ENCODE peak calls at places on chromosomes 5 and 9, in six cellular contexts. N is RWPE1; P is CD8-positive, alpha-beta T cell; O is GM12865; J is astrocyte; U is lower leg skin. T is an unnamed sample.
A peak's percentile ranks its signal among the peaks of the same experiment; 100 is the strongest.

GRCh38 chr5:72066658-72067057 is 40.6 kb upstream of the MAP1B start:
- DNase-seq in N (peak; percentile 80), P (no peak), O (no peak), J (peak; percentile 96), U (no peak), T (no peak)

GRCh38 chr5:180495292-180495691 is 1.1 kb downstream of the CNOT6 start:
- DNase-seq in N (peak; percentile 26), P (no peak), O (no peak), J (no peak), U (peak; percentile 31), T (no peak)

GRCh38 chr9:126114850-126115460 is 211.7 kb upstream of the MVB12B start:
- DNase-seq in N (no peak), P (no peak), O (no peak), J (no peak), U (peak; percentile 29), T (no peak)

GRCh38 chr9:83424831-83425230 is 113.4 kb downstream of the FRMD3 start:
- DNase-seq in N (no peak), P (no peak), O (no peak), J (no peak), U (no peak), T (peak; percentile 50)

GRCh38 chr5:144385597-144385996 is 214.9 kb downstream of the KCTD16 start:
- DNase-seq in N (no peak), P (no peak), O (no peak), J (no peak), U (no peak), T (no peak)

GRCh38 chr5:5077236-5077635 is 62.9 kb upstream of the ADAMTS16 start:
- DNase-seq in N (no peak), P (no peak), O (no peak), J (no peak), U (no peak), T (no peak)

GRCh38 chr5:179275941-179276837 is 69.1 kb downstream of the ADAMTS2 start:
- DNase-seq in N (no peak), P (no peak), O (no peak), J (peak; percentile 95), U (peak; percentile 96), T (no peak)

GRCh38 chr5:133348406-133348805 is 263.9 kb downstream of the FSTL4 start:
- DNase-seq in N (no peak), P (no peak), O (no peak), J (no peak), U (no peak), T (no peak)

GRCh38 chr9:90092512-90092911 is 487.7 kb downstream of the GADD45G start:
- DNase-seq in N (no peak), P (no peak), O (no peak), J (no peak), U (no peak), T (no peak)

GRCh38 chr5:20601678-20602100 is 613.7 kb upstream of the CDH18 start:
- DNase-seq in N (no peak), P (no peak), O (no peak), J (peak; percentile 64), U (no peak), T (no peak)

GRCh38 chr5:42715791-42716190 is 40.8 kb upstream of the CCDC152 start:
- DNase-seq in N (no peak), P (no peak), O (peak; percentile 7), J (peak; percentile 16), U (no peak), T (no peak)

GRCh38 chr9:21527579-21527978 is 45.5 kb upstream of the IFNE start:
- DNase-seq in N (no peak), P (no peak), O (peak; percentile 12), J (no peak), U (no peak), T (no peak)

GRCh38 chr9:89278997-89279739 is 31.8 kb upstream of the CKS2 start:
- DNase-seq in N (peak; percentile 60), P (no peak), O (peak; percentile 56), J (peak; percentile 38), U (no peak), T (no peak)

GRCh38 chr9:109467936-109468335 is 30.2 kb downstream of the PTPN3 start:
- DNase-seq in N (no peak), P (no peak), O (peak; percentile 35), J (no peak), U (no peak), T (no peak)

GRCh38 chr5:115494570-115495289 is 49.8 kb downstream of the FEM1C start:
- DNase-seq in N (no peak), P (no peak), O (peak; percentile 51), J (peak; percentile 63), U (no peak), T (no peak)

GRCh38 chr9:5574998-5575397 is 53.9 kb upstream of the RIC1 start:
- DNase-seq in N (no peak), P (no peak), O (peak; percentile 36), J (no peak), U (no peak), T (no peak)

GRCh38 chr5:513216-514100 is 10.8 kb downstream of the SLC9A3 start:
- DNase-seq in N (no peak), P (no peak), O (no peak), J (no peak), U (no peak), T (no peak)

GRCh38 chr9:72931437-72931836 is 21.4 kb downstream of the ALDH1A1 start:
- DNase-seq in N (no peak), P (no peak), O (no peak), J (peak; percentile 18), U (no peak), T (no peak)

GRCh38 chr5:95723632-95724369 is 7.3 kb upstream of the RHOBTB3 start:
- DNase-seq in N (no peak), P (no peak), O (no peak), J (peak; percentile 71), U (no peak), T (no peak)

GRCh38 chr9:115235221-115235620 is 117.3 kb upstream of the TNC start:
- DNase-seq in N (no peak), P (no peak), O (no peak), J (no peak), U (no peak), T (no peak)
- TF ChIP-seq CTCF in N (no peak), P (no peak), O (no peak), J (no peak), U (no peak), T (no peak)

DNA sequence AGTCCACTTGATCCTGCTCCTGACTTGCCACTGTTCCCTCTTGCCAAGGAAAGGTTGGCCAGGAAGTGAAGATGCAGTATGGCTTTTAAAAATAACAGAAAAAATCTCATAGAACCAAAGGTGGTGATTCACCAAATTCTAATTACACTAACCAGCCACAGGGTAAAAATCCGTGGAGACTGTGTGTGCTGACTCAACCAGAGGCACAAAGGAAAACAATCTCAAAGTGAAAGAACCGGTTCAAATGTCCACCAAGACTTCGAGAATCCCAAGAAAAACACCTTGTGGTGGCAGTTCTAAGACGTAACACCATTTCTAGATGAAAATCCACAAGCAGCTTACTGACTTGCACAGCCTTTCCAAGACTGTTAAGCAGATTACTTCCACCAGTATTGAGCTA is 279.1 kb downstream of the TLE1 start:
- DNase-seq in N (peak; percentile 69), P (no peak), O (no peak), J (peak; percentile 94), U (no peak), T (no peak)
- TF ChIP-seq CTCF in N (no peak), P (no peak), O (no peak), J (no peak), U (no peak), T (no peak)

DNA sequence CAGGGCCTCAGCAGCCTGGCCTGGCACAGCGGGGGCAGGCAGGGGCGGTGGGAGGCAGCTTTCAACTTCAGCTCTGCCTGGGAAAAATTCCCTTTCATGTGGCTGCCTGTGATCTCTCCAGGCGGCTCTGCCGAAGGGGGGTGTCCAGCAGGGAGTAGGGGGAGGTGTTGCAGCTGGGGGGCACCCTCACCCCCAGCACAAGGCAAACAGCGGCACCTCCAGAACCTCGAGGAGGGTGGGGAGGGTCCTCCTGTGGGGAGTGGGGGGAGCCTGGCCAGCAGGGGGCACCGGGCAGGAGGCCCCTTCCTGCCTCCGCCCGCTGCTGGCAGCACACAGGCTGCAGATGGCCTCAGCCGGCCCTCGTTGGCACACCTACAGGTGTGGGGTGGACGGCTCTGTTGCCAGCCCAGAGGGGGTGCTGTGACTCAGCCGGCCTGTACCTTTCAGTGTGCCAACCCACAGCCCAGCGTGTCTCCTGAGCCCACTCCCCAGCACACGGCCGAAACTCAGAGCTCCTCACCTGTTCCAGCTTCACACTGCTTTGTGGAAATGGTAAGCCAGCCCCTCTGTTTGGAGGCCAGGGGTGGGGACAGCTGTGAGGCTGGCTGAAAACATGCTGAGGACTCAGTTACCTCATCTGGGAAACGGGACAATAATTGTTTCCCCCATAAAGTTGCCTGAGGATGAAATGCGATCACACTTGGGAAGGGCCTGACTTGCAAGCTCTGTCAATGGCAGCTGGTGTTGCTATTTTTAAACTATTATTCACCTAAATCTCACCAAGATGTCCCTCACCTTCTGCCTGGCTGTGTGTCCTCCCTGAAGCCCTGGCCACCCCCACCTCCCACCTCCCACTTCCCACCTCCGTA is 37.0 kb downstream of the CXXC5 start:
- DNase-seq in N (no peak), P (no peak), O (no peak), J (no peak), U (no peak), T (no peak)
- TF ChIP-seq CTCF in N (no peak), P (no peak), O (no peak), J (no peak), U (no peak), T (peak; percentile 5)

DNA sequence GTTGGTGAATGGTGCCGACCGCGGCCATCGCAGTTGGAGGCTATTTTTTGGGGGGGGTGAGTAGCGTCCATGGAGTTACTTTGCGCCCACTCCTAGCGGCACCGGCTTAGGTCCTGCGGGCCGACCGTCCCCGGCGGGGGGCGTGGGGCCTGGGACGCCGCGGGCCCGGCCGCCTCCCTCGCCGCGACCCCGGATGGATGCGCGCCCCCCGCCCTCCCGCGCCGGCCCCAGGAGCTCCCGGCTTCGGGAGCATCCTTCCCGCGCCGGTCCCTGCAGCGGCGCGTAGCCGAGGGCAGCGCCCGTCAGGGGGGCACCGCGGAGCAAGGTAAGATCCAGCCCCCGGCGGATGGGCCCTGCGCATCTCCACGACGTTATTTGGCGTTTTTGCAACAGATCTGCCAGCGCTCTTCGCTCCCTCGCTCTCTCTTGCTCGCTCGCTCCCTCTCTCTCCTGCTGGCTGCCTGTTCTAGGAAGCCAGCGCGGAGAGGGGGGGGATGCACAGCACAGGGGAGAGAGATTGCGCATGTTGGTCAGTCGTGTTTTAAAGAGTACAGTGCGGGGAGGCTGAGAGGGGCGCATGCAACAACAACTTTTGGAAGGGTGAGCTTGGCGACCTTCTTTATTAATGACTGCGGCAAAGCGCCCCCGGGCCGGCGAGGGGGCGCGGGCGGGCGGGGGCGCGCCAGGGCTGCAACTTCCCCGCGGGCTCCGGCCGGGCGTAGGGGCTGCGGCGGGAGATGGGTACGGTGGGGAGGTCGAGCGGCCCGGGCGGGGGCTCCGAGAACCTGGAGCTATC is 415 bp downstream of the JADE2 start:
- DNase-seq in N (peak; percentile 86), P (peak; percentile 79), O (peak; percentile 75), J (peak; percentile 79), U (peak; percentile 94), T (no peak)
- TF ChIP-seq CTCF in N (no peak), P (no peak), O (no peak), J (no peak), U (no peak), T (no peak)

GRCh38 chr9:311837-312236 is 97.2 kb downstream of the DOCK8 start:
- DNase-seq in N (no peak), P (no peak), O (no peak), J (no peak), U (no peak), T (no peak)

GRCh38 chr9:318646-319045 is 104.0 kb downstream of the DOCK8 start:
- DNase-seq in N (no peak), P (no peak), O (no peak), J (no peak), U (no peak), T (no peak)

GRCh38 chr9:312596-313320 is 98.1 kb downstream of the DOCK8 start:
- DNase-seq in N (no peak), P (no peak), O (no peak), J (no peak), U (no peak), T (no peak)

GRCh38 chr9:316382-316965 is 101.8 kb downstream of the DOCK8 start:
- DNase-seq in N (no peak), P (no peak), O (no peak), J (no peak), U (no peak), T (no peak)
- TF ChIP-seq CTCF in N (no peak), P (no peak), O (no peak), J (no peak), U (no peak), T (no peak)

T was measured in D721Med.